ENCODE peak calls at places on chromosome 10, in four cellular contexts. V, P, N and F are unnamed samples.

GRCh38 chr10:73785721-73786511 is 510 bp downstream of the ZSWIM8 start:
- DNase-seq in N (peak; percentile 23), V (peak; percentile 58), P (peak; percentile 65), F (peak; percentile 36)

GRCh38 chr10:48805411-48805810 is 120.7 kb downstream of the WDFY4 start:
- DNase-seq in N (no peak), V (no peak), P (no peak), F (no peak)

GRCh38 chr10:131588704-131589220 is 277.2 kb upstream of the TCERG1L start:
- DNase-seq in N (no peak), P (no peak), V (no peak), F (no peak)

GRCh38 chr10:91349381-91349780 is 60.8 kb upstream of the HECTD2 start:
- DNase-seq in N (no peak), P (no peak), V (no peak), F (no peak)

GRCh38 chr10:131708225-131708624 is 192.6 kb upstream of the PPP2R2D start:
- DNase-seq in V (no peak), N (no peak), P (no peak), F (peak; percentile 3)

GRCh38 chr10:106996510-106996909 is 168.0 kb downstream of the SORCS1 start:
- DNase-seq in V (no peak), P (no peak), N (no peak), F (no peak)

GRCh38 chr10:132249232-132249724 is 58.5 kb downstream of the STK32C start:
- DNase-seq in P (no peak), V (no peak), N (no peak), F (no peak)

GRCh38 chr10:13795653-13796555 is 209.1 kb downstream of the PRPF18 start:
- DNase-seq in P (no peak), N (no peak), V (no peak), F (peak; percentile 51)

GRCh38 chr10:75658915-75659314 is 227.5 kb downstream of the LRMDA start:
- DNase-seq in V (no peak), N (no peak), P (no peak), F (no peak)

GRCh38 chr10:89502556-89502955 is 32.8 kb downstream of the SLC16A12 start:
- DNase-seq in N (no peak), P (no peak), V (no peak), F (no peak)

GRCh38 chr10:43305881-43306280 is 39.0 kb upstream of the RASGEF1A start:
- DNase-seq in N (no peak), V (no peak), P (no peak), F (no peak)

GRCh38 chr10:69316313-69317059 is 38.2 kb downstream of the HK1 start:
- DNase-seq in V (peak; percentile 74), N (no peak), P (no peak), F (no peak)

GRCh38 chr10:46273506-46274477 is 13.0 kb upstream of the ANTXRL start:
- DNase-seq in N (no peak), P (peak; percentile 48), V (no peak), F (no peak)

GRCh38 chr10:129958686-129959543 is 5.2 kb downstream of the EBF3 start:
- DNase-seq in P (no peak), N (no peak), V (no peak), F (no peak)

GRCh38 chr10:112201334-112201733 is 17.8 kb upstream of the GPAM start:
- DNase-seq in V (no peak), N (no peak), P (no peak), F (no peak)

GRCh38 chr10:77069020-77069419 is 568.6 kb downstream of the KCNMA1 start:
- DNase-seq in V (no peak), P (no peak), N (no peak), F (no peak)

GRCh38 chr10:45420453-45421192 is 46.6 kb downstream of the ALOX5 start:
- DNase-seq in V (peak; percentile 56), N (no peak), P (no peak), F (peak; percentile 70)

GRCh38 chr10:80509403-80510161 is 28.1 kb upstream of the SH2D4B start:
- DNase-seq in N (no peak), V (peak; percentile 98), P (peak; percentile 80), F (no peak)

GRCh38 chr10:116809528-116810500 is 39.5 kb upstream of the ENO4 start:
- DNase-seq in P (no peak), N (no peak), V (no peak), F (peak; percentile 23)

GRCh38 chr10:95835149-95835860 is 72.5 kb upstream of the CC2D2B start:
- DNase-seq in N (no peak), V (no peak), P (no peak), F (no peak)

GRCh38 chr10:126060232-126060935 is 164.0 kb downstream of the FANK1 start:
- DNase-seq in N (no peak), V (no peak), P (no peak), F (no peak)

GRCh38 chr10:68897336-68897741 is 3.8 kb upstream of the DDX50 start:
- DNase-seq in P (peak; percentile 83), V (peak; percentile 46), N (peak; percentile 12), F (peak; percentile 78)

GRCh38 chr10:100104300-100104699 is 22.6 kb upstream of the CPN1 start:
- DNase-seq in P (no peak), N (no peak), V (no peak), F (no peak)

GRCh38 chr10:73039635-73040034 is 57.0 kb downstream of the P4HA1 start:
- DNase-seq in N (no peak), P (no peak), V (no peak), F (no peak)

GRCh38 chr10:35447693-35448407 is 111.5 kb downstream of the CCNY start:
- DNase-seq in V (peak; percentile 79), P (peak; percentile 46), N (no peak), F (peak; percentile 49)

GRCh38 chr10:66326876-66327275 is 599.0 kb upstream of the LRRTM3 start:
- DNase-seq in N (no peak), V (no peak), P (no peak), F (no peak)

GRCh38 chr10:9243861-9244515 is 1189.5 kb downstream of the GATA3 start:
- DNase-seq in P (no peak), V (no peak), N (no peak), F (no peak)

GRCh38 chr10:132391372-132392020 is 5.5 kb upstream of the PWWP2B start:
- DNase-seq in N (no peak), P (no peak), V (no peak), F (no peak)

GRCh38 chr10:58152698-58153263 is 114.9 kb downstream of the IPMK start:
- DNase-seq in V (no peak), N (no peak), P (peak; percentile 71), F (peak; percentile 69)

GRCh38 chr10:76149602-76150138 is 718.2 kb downstream of the LRMDA start:
- DNase-seq in V (no peak), P (no peak), N (no peak), F (no peak)

GRCh38 chr10:408223-408622 is 273.0 kb downstream of the ZMYND11 start:
- DNase-seq in N (no peak), P (no peak), V (no peak), F (no peak)

DNA sequence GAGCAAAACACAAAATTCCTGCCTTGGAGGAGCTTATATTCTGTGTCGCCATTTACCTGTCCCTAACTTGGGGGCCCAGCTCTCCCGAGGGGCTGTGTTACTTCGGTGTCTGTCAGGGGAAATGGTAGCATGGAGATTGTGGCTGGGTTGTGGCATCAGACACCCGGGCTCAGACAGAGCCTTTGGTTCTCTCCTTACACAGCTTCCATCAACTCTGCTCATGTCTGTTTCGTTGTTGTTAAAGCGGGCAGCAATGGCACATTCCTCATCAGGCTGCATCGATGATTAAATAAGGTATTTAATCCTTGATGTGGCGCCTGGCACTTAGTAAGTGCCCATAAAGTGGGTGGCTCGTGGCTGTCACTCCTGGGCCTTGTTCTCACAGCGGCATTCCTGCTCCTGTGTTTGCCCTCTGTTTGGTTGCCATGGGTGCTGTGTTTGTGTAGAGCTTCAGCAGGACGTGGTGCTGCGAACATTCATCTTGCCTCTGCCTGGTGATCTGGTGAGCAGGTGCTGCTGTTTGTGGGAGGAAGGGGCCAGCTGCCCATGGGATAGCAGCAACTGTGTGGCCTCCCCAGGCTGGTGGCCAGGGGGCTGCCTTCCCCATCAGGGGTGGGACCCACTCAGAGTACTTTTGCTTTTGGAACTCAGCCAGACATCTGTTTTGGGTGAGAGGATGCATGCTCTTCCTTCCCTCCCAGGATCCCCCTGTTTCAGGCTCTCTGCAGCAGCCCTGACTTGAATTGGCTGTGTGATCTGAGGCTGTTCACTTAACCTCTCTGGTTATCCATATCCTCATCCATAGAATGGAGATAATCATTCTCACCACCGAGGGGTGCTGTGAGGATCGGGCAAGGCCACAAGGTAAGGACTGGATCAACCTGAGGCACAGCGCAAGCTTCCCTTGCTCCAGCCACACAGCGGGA is 207.2 kb upstream of the SVIL start:
- DNase-seq in N (no peak), V (peak; percentile 84), P (peak; percentile 79), F (peak; percentile 66)
- H3K4me3 ChIP-seq in N (no peak overlapping the region), V (no peak overlapping the region), P (no peak overlapping the region), F (no peak overlapping the region)

GRCh38 chr10:38072552-38072951 is 21.6 kb upstream of the ZNF37A start:
- DNase-seq in N (no peak), P (no peak), V (no peak), F (no peak)

DNA sequence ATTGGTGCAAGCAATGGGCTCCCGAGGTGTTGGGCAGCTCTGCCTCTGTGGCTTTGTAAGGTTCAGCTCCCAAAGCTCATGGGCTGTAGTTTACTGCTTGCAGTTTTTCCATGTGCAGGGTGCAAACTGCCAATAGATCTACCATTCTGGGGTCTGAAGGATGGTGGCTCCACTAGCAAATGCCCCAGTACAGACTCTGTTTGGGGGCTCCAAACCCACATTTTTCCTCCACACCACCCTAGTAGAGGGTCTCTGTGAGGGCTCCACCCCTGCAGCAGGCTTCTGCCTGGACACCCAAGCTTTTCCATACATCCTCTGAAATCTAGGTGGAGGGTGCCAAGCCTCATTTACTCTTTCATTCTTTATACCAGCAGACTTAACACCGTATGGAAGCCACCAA is 17.4 kb upstream of the ZNF37A start:
- DNase-seq in N (no peak), P (no peak), V (no peak), F (no peak)
- H3K9me3 ChIP-seq in N (peaks cover 19% of the 10 kb centered on the region), P (peaks cover 20% of the 10 kb centered on the region), V (no peaks in the 10 kb centered on the region), F (peaks cover 2% of the 10 kb centered on the region)

GRCh38 chr10:98957801-98958200 is 277.9 kb downstream of the HPSE2 start:
- DNase-seq in V (no peak), P (no peak), N (no peak), F (no peak)
- H3K4me3 ChIP-seq in V (no peak overlapping the region), P (no peak overlapping the region), N (no peak overlapping the region), F (no peak overlapping the region)

DNA sequence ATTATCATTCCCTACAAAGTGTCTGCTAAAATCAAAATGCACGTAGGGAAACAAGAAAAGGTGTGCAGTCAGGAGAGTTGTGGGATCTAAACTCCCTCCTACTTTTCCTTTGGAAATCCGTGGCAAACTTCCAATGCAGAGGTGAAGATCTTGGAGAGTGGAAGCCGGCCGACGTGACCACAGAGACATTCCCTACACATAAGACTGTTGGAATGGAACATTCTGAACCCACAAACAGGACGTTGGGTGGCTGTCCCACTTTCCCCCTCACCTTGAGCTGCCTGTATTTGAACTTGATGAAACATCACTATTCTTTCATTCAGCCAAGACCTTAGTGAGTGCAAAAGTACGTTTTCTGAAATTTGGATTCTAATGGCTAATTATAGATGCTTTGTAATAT is 65.9 kb downstream of the PRKCQ start:
- DNase-seq in V (no peak), N (no peak), P (no peak), F (no peak)
- H3K9me3 ChIP-seq in V (no peaks in the 10 kb centered on the region), N (no peaks in the 10 kb centered on the region), P (no peaks in the 10 kb centered on the region), F (no peaks in the 10 kb centered on the region)

GRCh38 chr10:21501109-21501508 is 24.4 kb downstream of the SKIDA1 start:
- DNase-seq in N (no peak), P (no peak), V (no peak), F (no peak)
- H3K4me3 ChIP-seq in N (no peak overlapping the region), P (no peak overlapping the region), V (no peak overlapping the region), F (no peak overlapping the region)

GRCh38 chr10:124896751-124897150 is 45.2 kb upstream of the ZRANB1 start:
- DNase-seq in P (no peak), N (no peak), V (no peak), F (no peak)
- H3K9me3 ChIP-seq in P (no peaks in the 10 kb centered on the region), N (no peaks in the 10 kb centered on the region), V (no peaks in the 10 kb centered on the region), F (no peaks in the 10 kb centered on the region)